ENCODE peak calls at places on chromosomes 16 and 17, in eight cellular contexts. One of them, this sample, is unnamed.

GRCh38 chr17:39404542-39405378 is 3.3 kb upstream of the FBXL20 start:
- DNase-seq in Peyer's patch: no peak
- DNase-seq in PC-3: peak; percentile 73
- DNase-seq in left colon: no peak
- DNase-seq in NCI-H2029: no peak
- DNase-seq in cerebellum: no peak
- DNase-seq in stimulated activated naive CD4-positive, alpha-beta T cell: no peak
- DNase-seq in left lung: no peak
- DNase-seq in this sample: no peak

GRCh38 chr16:12257926-12258561 is 281.5 kb downstream of the SNX29 start:
- DNase-seq in left lung: no peak
- DNase-seq in cerebellum: no peak
- DNase-seq in Peyer's patch: peak; percentile 84
- DNase-seq in PC-3: peak; percentile 12
- DNase-seq in left colon: peak; percentile 82
- DNase-seq in stimulated activated naive CD4-positive, alpha-beta T cell: no peak
- DNase-seq in NCI-H2029: peak; percentile 70
- DNase-seq in this sample: peak; percentile 71

GRCh38 chr17:27993161-27993695 is 49.2 kb upstream of the NLK start:
- DNase-seq in Peyer's patch: no peak
- DNase-seq in left colon: no peak
- DNase-seq in stimulated activated naive CD4-positive, alpha-beta T cell: no peak
- DNase-seq in left lung: no peak
- DNase-seq in NCI-H2029: no peak
- DNase-seq in PC-3: no peak
- DNase-seq in cerebellum: no peak
- DNase-seq in this sample: no peak

GRCh38 chr16:48608452-48608851 is 1.5 kb downstream of the N4BP1 start:
- DNase-seq in Peyer's patch: no peak
- DNase-seq in stimulated activated naive CD4-positive, alpha-beta T cell: no peak
- DNase-seq in left colon: no peak
- DNase-seq in PC-3: peak; percentile 9
- DNase-seq in left lung: no peak
- DNase-seq in NCI-H2029: no peak
- DNase-seq in cerebellum: no peak
- DNase-seq in this sample: no peak

GRCh38 chr17:17342242-17342945 is 39.2 kb downstream of the NT5M start:
- DNase-seq in left colon: no peak
- DNase-seq in Peyer's patch: no peak
- DNase-seq in PC-3: no peak
- DNase-seq in left lung: peak; percentile 16
- DNase-seq in NCI-H2029: no peak
- DNase-seq in stimulated activated naive CD4-positive, alpha-beta T cell: no peak
- DNase-seq in cerebellum: no peak
- DNase-seq in this sample: no peak

GRCh38 chr17:74274703-74275340 is 788 bp downstream of the DNAI2 start:
- DNase-seq in Peyer's patch: no peak
- DNase-seq in PC-3: no peak
- DNase-seq in left lung: no peak
- DNase-seq in NCI-H2029: no peak
- DNase-seq in left colon: no peak
- DNase-seq in stimulated activated naive CD4-positive, alpha-beta T cell: no peak
- DNase-seq in cerebellum: no peak
- DNase-seq in this sample: no peak

GRCh38 chr16:10625595-10626357 is 45.4 kb upstream of the EMP2 start:
- DNase-seq in left lung: no peak
- DNase-seq in NCI-H2029: no peak
- DNase-seq in stimulated activated naive CD4-positive, alpha-beta T cell: no peak
- DNase-seq in left colon: no peak
- DNase-seq in cerebellum: no peak
- DNase-seq in Peyer's patch: no peak
- DNase-seq in PC-3: peak; percentile 60
- DNase-seq in this sample: no peak

GRCh38 chr16:83717814-83718213 is 90.0 kb upstream of the HSBP1 start:
- DNase-seq in left lung: no peak
- DNase-seq in left colon: no peak
- DNase-seq in Peyer's patch: no peak
- DNase-seq in cerebellum: no peak
- DNase-seq in NCI-H2029: no peak
- DNase-seq in PC-3: no peak
- DNase-seq in stimulated activated naive CD4-positive, alpha-beta T cell: no peak
- DNase-seq in this sample: no peak

GRCh38 chr17:21460358-21460757 is 84.2 kb downstream of the KCNJ12 start:
- DNase-seq in cerebellum: no peak
- DNase-seq in PC-3: peak; percentile 7
- DNase-seq in stimulated activated naive CD4-positive, alpha-beta T cell: no peak
- DNase-seq in Peyer's patch: no peak
- DNase-seq in left colon: no peak
- DNase-seq in left lung: no peak
- DNase-seq in NCI-H2029: no peak
- DNase-seq in this sample: no peak

GRCh38 chr16:59412275-59412841 is 678.2 kb upstream of the GOT2 start:
- DNase-seq in Peyer's patch: no peak
- DNase-seq in left colon: no peak
- DNase-seq in PC-3: peak; percentile 54
- DNase-seq in left lung: no peak
- DNase-seq in stimulated activated naive CD4-positive, alpha-beta T cell: no peak
- DNase-seq in NCI-H2029: no peak
- DNase-seq in cerebellum: no peak
- DNase-seq in this sample: no peak

GRCh38 chr17:2975469-2975958 is 87.9 kb downstream of the OR1D5 start:
- DNase-seq in left colon: no peak
- DNase-seq in stimulated activated naive CD4-positive, alpha-beta T cell: no peak
- DNase-seq in Peyer's patch: no peak
- DNase-seq in cerebellum: no peak
- DNase-seq in PC-3: peak; percentile 74
- DNase-seq in NCI-H2029: no peak
- DNase-seq in left lung: peak; percentile 22
- DNase-seq in this sample: peak; percentile 44

GRCh38 chr17:38735161-38735997 is 5.2 kb downstream of the CISD3 start:
- DNase-seq in NCI-H2029: no peak
- DNase-seq in cerebellum: peak; percentile 66
- DNase-seq in Peyer's patch: peak; percentile 82
- DNase-seq in stimulated activated naive CD4-positive, alpha-beta T cell: peak; percentile 71
- DNase-seq in left colon: peak; percentile 69
- DNase-seq in PC-3: peak; percentile 21
- DNase-seq in left lung: peak; percentile 88
- DNase-seq in this sample: peak; percentile 69

GRCh38 chr16:12341423-12341822 is 364.9 kb downstream of the SNX29 start:
- DNase-seq in stimulated activated naive CD4-positive, alpha-beta T cell: no peak
- DNase-seq in left lung: no peak
- DNase-seq in left colon: no peak
- DNase-seq in PC-3: peak; percentile 89
- DNase-seq in NCI-H2029: no peak
- DNase-seq in cerebellum: no peak
- DNase-seq in Peyer's patch: no peak
- DNase-seq in this sample: no peak

GRCh38 chr16:79931721-79932120 is 331.2 kb upstream of the MAF start:
- DNase-seq in stimulated activated naive CD4-positive, alpha-beta T cell: no peak
- DNase-seq in left lung: no peak
- DNase-seq in left colon: no peak
- DNase-seq in cerebellum: no peak
- DNase-seq in NCI-H2029: no peak
- DNase-seq in Peyer's patch: no peak
- DNase-seq in PC-3: no peak
- DNase-seq in this sample: no peak

GRCh38 chr16:3317315-3317999 is 12.2 kb downstream of the ZNF75A start:
- DNase-seq in left colon: no peak
- DNase-seq in left lung: no peak
- DNase-seq in PC-3: no peak
- DNase-seq in NCI-H2029: no peak
- DNase-seq in stimulated activated naive CD4-positive, alpha-beta T cell: no peak
- DNase-seq in Peyer's patch: no peak
- DNase-seq in cerebellum: no peak
- DNase-seq in this sample: no peak

GRCh38 chr16:89588413-89589109 is 13.0 kb downstream of the CPNE7 start:
- DNase-seq in left colon: no peak
- DNase-seq in NCI-H2029: no peak
- DNase-seq in left lung: peak; percentile 66
- DNase-seq in stimulated activated naive CD4-positive, alpha-beta T cell: no peak
- DNase-seq in Peyer's patch: no peak
- DNase-seq in PC-3: no peak
- DNase-seq in cerebellum: no peak
- DNase-seq in this sample: no peak

GRCh38 chr16:29025735-29026134 is 40.9 kb downstream of the LAT start:
- DNase-seq in stimulated activated naive CD4-positive, alpha-beta T cell: no peak
- DNase-seq in Peyer's patch: peak; percentile 2
- DNase-seq in NCI-H2029: no peak
- DNase-seq in left colon: no peak
- DNase-seq in cerebellum: no peak
- DNase-seq in left lung: no peak
- DNase-seq in PC-3: no peak
- DNase-seq in this sample: no peak

GRCh38 chr17:59623151-59623550 is 3.5 kb downstream of the CLTC start:
- DNase-seq in stimulated activated naive CD4-positive, alpha-beta T cell: no peak
- DNase-seq in NCI-H2029: no peak
- DNase-seq in Peyer's patch: no peak
- DNase-seq in cerebellum: no peak
- DNase-seq in PC-3: no peak
- DNase-seq in left colon: no peak
- DNase-seq in left lung: no peak
- DNase-seq in this sample: no peak

GRCh38 chr17:17416400-17417360 is 60.1 kb upstream of the MED9 start:
- DNase-seq in left lung: no peak
- DNase-seq in stimulated activated naive CD4-positive, alpha-beta T cell: no peak
- DNase-seq in cerebellum: no peak
- DNase-seq in NCI-H2029: peak; percentile 88
- DNase-seq in PC-3: peak; percentile 93
- DNase-seq in left colon: no peak
- DNase-seq in Peyer's patch: no peak
- DNase-seq in this sample: no peak

GRCh38 chr17:385195-385835 is 32.7 kb upstream of the RPH3AL start:
- DNase-seq in Peyer's patch: peak; percentile 65
- DNase-seq in NCI-H2029: peak; percentile 10
- DNase-seq in left colon: peak; percentile 50
- DNase-seq in PC-3: peak; percentile 13
- DNase-seq in stimulated activated naive CD4-positive, alpha-beta T cell: no peak
- DNase-seq in left lung: peak; percentile 86
- DNase-seq in cerebellum: peak; percentile 39
- DNase-seq in this sample: peak; percentile 30

GRCh38 chr16:27441998-27442397 is 40.0 kb downstream of the IL21R start:
- DNase-seq in Peyer's patch: no peak
- DNase-seq in stimulated activated naive CD4-positive, alpha-beta T cell: no peak
- DNase-seq in left colon: no peak
- DNase-seq in left lung: no peak
- DNase-seq in NCI-H2029: no peak
- DNase-seq in PC-3: no peak
- DNase-seq in cerebellum: no peak
- DNase-seq in this sample: no peak

GRCh38 chr17:79801156-79802038 is 4.5 kb upstream of the CBX8 start:
- DNase-seq in left colon: peak; percentile 72
- DNase-seq in NCI-H2029: no peak
- DNase-seq in PC-3: peak; percentile 54
- DNase-seq in left lung: no peak
- DNase-seq in stimulated activated naive CD4-positive, alpha-beta T cell: no peak
- DNase-seq in cerebellum: no peak
- DNase-seq in Peyer's patch: no peak
- DNase-seq in this sample: no peak

This sample was measured in colonic mucosa.